ENCODE peak calls at places on chromosomes 1 and 21, in ten cellular contexts. C is Right ventricle myocardium superior, O is iris pigment epithelial cell, M is RCC 7860, I is PC-9, J is head of caudate nucleus, B is left cardiac atrium, T is body of pancreas, Z is Right ventricle myocardium inferior, R is pancreas. U is an unnamed sample.

GRCh38 chr1:17122449-17123194 is 3.4 kb upstream of the PADI2 start:
- DNase-seq in C (no peak), O (peak; percentile 77), M (no peak), I (no peak), J (no peak), B (no peak), T (no peak), Z (no peak), R (no peak), U (no peak)

GRCh38 chr21:30676737-30677136 is 34.1 kb downstream of the KRTAP20-3 start:
- DNase-seq in C (no peak), O (no peak), M (no peak), I (no peak), J (no peak), B (no peak), T (no peak), Z (no peak), R (no peak), U (no peak)

GRCh38 chr21:14901482-14901958 is 163.3 kb downstream of the NRIP1 start:
- DNase-seq in C (no peak), O (peak; percentile 90), M (peak; percentile 95), I (peak; percentile 25), J (no peak), B (no peak), T (no peak), Z (no peak), R (no peak), U (no peak)

GRCh38 chr1:160778976-160779375 is 17.0 kb upstream of the LY9 start:
- DNase-seq in C (no peak), O (no peak), M (no peak), I (no peak), J (no peak), B (no peak), T (no peak), Z (no peak), R (no peak), U (no peak)

GRCh38 chr1:168362991-168363390 is 82.3 kb downstream of the TBX19 start:
- DNase-seq in C (no peak), O (no peak), M (no peak), I (no peak), J (no peak), B (no peak), T (no peak), Z (no peak), R (no peak), U (no peak)

GRCh38 chr1:32991819-32992488 is 27.3 kb upstream of the RNF19B start:
- DNase-seq in C (no peak), O (no peak), M (no peak), I (no peak), J (no peak), B (no peak), T (no peak), Z (no peak), R (no peak), U (no peak)

GRCh38 chr21:26939532-26940181 is 27.2 kb downstream of the ADAMTS5 start:
- DNase-seq in C (no peak), O (peak; percentile 9), M (no peak), I (no peak), J (no peak), B (no peak), T (no peak), Z (no peak), R (no peak), U (no peak)

GRCh38 chr21:45056505-45056904 is 17.9 kb upstream of the ADARB1 start:
- DNase-seq in C (no peak), O (no peak), M (no peak), I (no peak), J (no peak), B (no peak), T (no peak), Z (no peak), R (no peak), U (no peak)

GRCh38 chr1:3393024-3393986 is 61.2 kb upstream of the ARHGEF16 start:
- DNase-seq in C (peak; percentile 80), O (no peak), M (no peak), I (no peak), J (no peak), B (peak; percentile 63), T (no peak), Z (peak; percentile 85), R (no peak), U (no peak)

GRCh38 chr1:24526940-24527542 is 24.4 kb downstream of the RCAN3 start:
- DNase-seq in C (no peak), O (peak; percentile 24), M (no peak), I (no peak), J (no peak), B (no peak), T (no peak), Z (no peak), R (no peak), U (no peak)

GRCh38 chr1:147633759-147634158 is 36.6 kb downstream of the ACP6 start:
- DNase-seq in C (no peak), O (no peak), M (no peak), I (no peak), J (no peak), B (no peak), T (no peak), Z (no peak), R (no peak), U (no peak)

GRCh38 chr1:70528591-70529333 is 117.7 kb downstream of the CTH start:
- DNase-seq in C (no peak), O (peak; percentile 37), M (no peak), I (peak; percentile 7), J (peak; percentile 20), B (no peak), T (peak; percentile 45), Z (no peak), R (no peak), U (no peak)

GRCh38 chr21:46110499-46111192 is 12.7 kb downstream of the COL6A2 start:
- DNase-seq in C (peak; percentile 87), O (no peak), M (no peak), I (no peak), J (no peak), B (peak; percentile 66), T (peak; percentile 9), Z (peak; percentile 84), R (peak; percentile 31), U (no peak)

GRCh38 chr1:229253170-229253974 is 17.5 kb upstream of the RAB4A start:
- DNase-seq in C (no peak), O (peak; percentile 35), M (peak; percentile 37), I (no peak), J (no peak), B (no peak), T (no peak), Z (no peak), R (no peak), U (no peak)

GRCh38 chr1:110239491-110240430 is 29.6 kb downstream of the KCNC4 start:
- DNase-seq in C (no peak), O (no peak), M (no peak), I (no peak), J (no peak), B (no peak), T (no peak), Z (no peak), R (no peak), U (no peak)

GRCh38 chr1:117820096-117820495 is 109.3 kb downstream of the GDAP2 start:
- DNase-seq in C (no peak), O (no peak), M (no peak), I (no peak), J (no peak), B (no peak), T (peak; percentile 72), Z (no peak), R (no peak), U (no peak)

GRCh38 chr21:29217818-29218252 is 80.9 kb upstream of the BACH1 start:
- DNase-seq in C (no peak), O (peak; percentile 98), M (peak; percentile 59), I (no peak), J (no peak), B (no peak), T (no peak), Z (no peak), R (no peak), U (no peak)

GRCh38 chr1:29695809-29696208 is 459.5 kb downstream of the PTPRU start:
- DNase-seq in C (no peak), O (no peak), M (no peak), I (no peak), J (no peak), B (no peak), T (no peak), Z (no peak), R (no peak), U (no peak)

GRCh38 chr1:195325181-195325580 is 1283.1 kb downstream of the KCNT2 start:
- DNase-seq in C (peak; percentile 26), O (no peak), M (no peak), I (no peak), J (no peak), B (no peak), T (no peak), Z (peak; percentile 22), R (peak; percentile 16), U (no peak)

GRCh38 chr1:91872560-91873081 is 13.3 kb downstream of the TGFBR3 start:
- DNase-seq in C (no peak), O (peak; percentile 35), M (no peak), I (peak; percentile 45), J (no peak), B (no peak), T (no peak), Z (no peak), R (no peak), U (no peak)

GRCh38 chr1:115838805-115839705 is 1.9 kb downstream of the NHLH2 start:
- DNase-seq in C (peak; percentile 41), O (no peak), M (no peak), I (peak; percentile 12), J (peak; percentile 65), B (no peak), T (peak; percentile 45), Z (no peak), R (peak; percentile 77), U (peak; percentile 40)

GRCh38 chr1:108813326-108813725 is 43.6 kb downstream of the AKNAD1 start:
- DNase-seq in C (no peak), O (no peak), M (no peak), I (peak; percentile 10), J (no peak), B (no peak), T (no peak), Z (no peak), R (no peak), U (no peak)

GRCh38 chr1:3907621-3908165 is 7.6 kb upstream of the C1orf174 start:
- DNase-seq in C (no peak), O (no peak), M (no peak), I (no peak), J (no peak), B (no peak), T (peak; percentile 4), Z (no peak), R (no peak), U (no peak)

GRCh38 chr1:29825941-29826415 is 589.7 kb downstream of the PTPRU start:
- DNase-seq in C (no peak), O (no peak), M (no peak), I (no peak), J (no peak), B (no peak), T (no peak), Z (no peak), R (no peak), U (no peak)

GRCh38 chr1:67947114-67947513 is 103.3 kb downstream of the DIRAS3 start:
- DNase-seq in C (peak; percentile 58), O (no peak), M (no peak), I (no peak), J (no peak), B (no peak), T (no peak), Z (no peak), R (no peak), U (peak; percentile 40)

GRCh38 chr1:229196404-229197224 is 74.3 kb upstream of the RAB4A start:
- DNase-seq in C (no peak), O (peak; percentile 67), M (no peak), I (no peak), J (no peak), B (no peak), T (no peak), Z (no peak), R (no peak), U (no peak)

GRCh38 chr1:215569987-215570824 is 3.1 kb downstream of the KCTD3 start:
- DNase-seq in C (no peak), O (no peak), M (no peak), I (no peak), J (no peak), B (no peak), T (no peak), Z (no peak), R (no peak), U (no peak)

GRCh38 chr1:65309317-65310077 is at the start of gene DNAJC6:
- DNase-seq in C (peak; percentile 75), O (peak; percentile 63), M (peak; percentile 39), I (peak; percentile 80), J (peak; percentile 66), B (peak; percentile 78), T (peak; percentile 73), Z (peak; percentile 75), R (peak; percentile 90), U (peak; percentile 12)